ENCODE peak calls at places on chromosomes 7 and 10, in ten cellular contexts. I is stomach; Z is kidney epithelial cell; K is CD8-positive, alpha-beta T cell; J is thoracic aorta; M is left ventricle myocardium inferior; W is transverse colon; B is mammary epithelial cell; P is neuronal stem cell; C is cardiac muscle cell. F is an unnamed sample. For H3K27me3, the result is how much of the 10 kb centered on the place peaks cover.

GRCh38 chr10:62020362-62020730 is 118.8 kb downstream of the ARID5B start:
- DNase-seq in Z (no peak), M (no peak), B (no peak), C (no peak), W (no peak), J (no peak), P (no peak), I (no peak), K (no peak), F (no peak)

GRCh38 chr7:19404912-19405329 is 259.7 kb upstream of the FERD3L start:
- DNase-seq in W (no peak), C (peak), I (no peak), B (peak), J (no peak), P (no peak), Z (peak), K (no peak), M (no peak), F (no peak)

GRCh38 chr7:116628971-116629586 is 42.9 kb upstream of the MET start:
- DNase-seq in C (no peak), M (no peak), I (peak), J (peak), K (no peak), W (peak), P (no peak), B (peak), Z (peak), F (no peak)

GRCh38 chr7:12389089-12389700 is 14.5 kb downstream of the VWDE start:
- DNase-seq in J (no peak), B (peak), M (no peak), P (peak), Z (peak), K (no peak), C (peak), W (peak), I (peak), F (peak)

GRCh38 chr10:15433850-15434537 is 62.9 kb upstream of the FAM171A1 start:
- DNase-seq in P (peak), I (no peak), Z (no peak), J (no peak), K (no peak), M (no peak), B (peak), W (no peak), C (peak), F (no peak)

GRCh38 chr7:42071372-42072261 is 165.4 kb downstream of the GLI3 start:
- DNase-seq in M (no peak), I (no peak), P (no peak), C (peak), Z (no peak), B (peak), J (no peak), K (no peak), W (no peak), F (no peak)

GRCh38 chr10:125011171-125011925 is 69.4 kb downstream of the ZRANB1 start:
- DNase-seq in K (no peak), J (no peak), W (no peak), P (no peak), B (no peak), C (no peak), I (no peak), M (peak), Z (no peak), F (no peak)

GRCh38 chr10:57743711-57744110 is 524.0 kb downstream of the IPMK start:
- DNase-seq in I (no peak), M (no peak), J (no peak), K (no peak), Z (no peak), B (no peak), P (no peak), W (no peak), C (no peak), F (no peak)

GRCh38 chr10:60099998-60100747 is 193.8 kb upstream of the CCDC6 start:
- DNase-seq in B (peak), Z (no peak), C (peak), P (peak), I (no peak), J (no peak), M (no peak), W (no peak), K (no peak), F (no peak)

GRCh38 chr7:157845203-157845810 is 508.5 kb downstream of the DNAJB6 start:
- DNase-seq in J (no peak), I (no peak), Z (no peak), B (no peak), C (no peak), M (no peak), W (no peak), K (no peak), P (no peak), F (no peak)

GRCh38 chr7:141551080-141551772 is at the start of gene AGK:
- DNase-seq in B (peak), P (peak), K (peak), I (peak), W (peak), M (peak), Z (no peak), J (no peak), C (peak), F (peak)

GRCh38 chr10:50248598-50248997 is 2.7 kb downstream of the ASAH2 start:
- DNase-seq in J (no peak), W (no peak), C (no peak), P (no peak), Z (no peak), I (no peak), K (no peak), M (no peak), B (no peak), F (no peak)

GRCh38 chr10:50250058-50250854 is 1.1 kb downstream of the ASAH2 start:
- DNase-seq in B (no peak), P (no peak), I (no peak), W (no peak), M (no peak), J (no peak), Z (no peak), C (no peak), K (no peak), F (no peak)

GRCh38 chr10:50251309-50251850 is at the start of gene ASAH2:
- DNase-seq in C (no peak), B (no peak), M (no peak), K (no peak), W (no peak), P (no peak), J (no peak), I (no peak), Z (no peak), F (no peak)

GRCh38 chr10:50254479-50254878 is 3.2 kb upstream of the ASAH2 start:
- DNase-seq in J (no peak), C (no peak), I (no peak), B (no peak), Z (no peak), P (no peak), M (no peak), K (no peak), W (no peak), F (no peak)
- H3K27me3 ChIP-seq in J (under half), C (under half), I (under half), B (under half), Z (under half), P (under half), M (under half), K (under half), W (under half), F (under half)

DNA sequence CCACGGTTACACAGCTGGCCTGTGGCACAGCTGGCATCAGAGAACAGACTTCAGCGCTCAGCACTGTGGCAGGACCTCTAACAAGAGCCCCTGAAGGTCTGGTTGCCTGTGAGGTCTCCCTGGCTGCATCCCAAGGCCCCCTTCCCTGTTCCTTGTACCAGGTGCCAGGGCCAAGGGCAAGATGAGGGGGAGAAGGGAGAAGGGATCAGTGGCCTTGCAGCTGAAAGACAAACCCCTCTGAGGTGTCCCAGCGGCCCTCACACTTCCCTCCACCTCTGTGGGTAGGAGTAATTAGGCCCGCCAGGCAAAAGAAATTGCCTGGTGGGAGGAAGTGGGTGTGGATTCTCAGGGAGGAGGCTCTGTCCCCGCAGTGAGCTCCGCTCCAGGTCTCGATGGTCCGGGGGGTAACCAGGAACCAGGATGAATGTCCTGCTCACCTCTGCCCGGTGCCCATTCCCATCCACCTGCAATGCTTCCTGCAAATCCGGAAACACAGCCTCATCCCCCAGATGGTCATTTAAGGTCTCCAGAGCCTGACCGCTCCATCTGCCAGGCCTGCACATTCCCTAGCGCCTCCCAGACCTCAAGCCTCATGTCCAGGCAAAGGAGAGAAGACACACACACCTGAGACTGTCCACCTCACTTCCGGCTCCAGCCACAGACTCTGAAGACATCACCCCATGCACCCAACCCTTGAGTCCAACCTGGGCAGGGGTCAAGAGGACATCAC is 22.7 kb downstream of the GRID2IP start:
- DNase-seq in P (no peak), M (no peak), W (no peak), Z (no peak), J (no peak), K (no peak), B (no peak), I (no peak), C (no peak), F (no peak)
- H3K27me3 ChIP-seq in P (half or more), M (half or more), W (half or more), Z (under half), J (under half), K (under half), B (under half), I (half or more), C (half or more), F (under half)

DNA sequence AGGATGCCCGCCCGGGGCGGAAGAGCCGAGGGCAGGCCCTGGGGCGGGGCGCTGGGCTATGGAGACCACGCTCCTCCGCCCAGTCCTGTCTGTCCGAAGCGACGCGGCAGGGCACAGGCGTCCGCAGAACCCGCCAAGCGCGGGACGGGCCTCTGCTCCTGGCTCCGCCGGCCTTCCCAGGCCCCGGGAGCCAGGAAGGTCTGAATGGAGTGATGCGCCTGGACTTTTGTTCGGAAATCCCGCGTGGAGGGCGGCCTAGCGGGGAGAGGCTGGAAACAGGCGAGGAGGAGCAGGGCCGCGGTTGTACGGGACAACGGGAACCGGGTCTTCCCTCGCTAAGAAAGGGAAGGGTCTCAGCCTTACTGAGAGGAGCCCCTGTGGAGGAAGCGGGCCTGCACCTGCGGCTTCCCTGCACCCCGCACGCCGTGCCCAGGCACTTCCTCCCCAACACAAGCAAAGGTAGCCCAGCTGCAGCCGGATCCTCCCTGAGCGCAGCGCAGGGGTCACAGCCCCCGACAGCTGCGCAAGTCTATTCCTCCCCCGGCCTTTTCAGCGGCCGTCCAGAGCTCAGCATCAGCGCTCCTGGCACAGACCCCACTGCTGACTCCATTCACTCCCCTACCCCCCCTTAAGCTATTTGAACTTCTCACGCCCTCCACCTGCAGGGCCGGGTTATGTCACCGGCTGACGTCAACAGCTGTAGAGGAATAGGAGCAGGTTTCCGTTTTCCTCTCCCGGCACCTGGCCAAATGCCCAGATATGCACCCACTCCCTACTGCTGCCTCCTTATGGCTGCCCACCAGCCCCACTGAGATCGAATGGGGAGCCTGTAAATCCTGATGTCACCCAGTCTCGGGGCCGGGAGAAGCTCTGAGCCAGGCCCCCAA is 143.2 kb upstream of the RET start:
- DNase-seq in W (peak), C (peak), B (no peak), M (no peak), I (peak), J (no peak), P (no peak), K (no peak), Z (no peak), F (peak)
- H3K27me3 ChIP-seq in W (under half), C (half or more), B (under half), M (half or more), I (under half), J (under half), P (under half), K (under half), Z (under half), F (under half)

GRCh38 chr10:76983624-76984023 is 654.0 kb downstream of the KCNMA1 start:
- DNase-seq in C (no peak), J (no peak), W (no peak), I (no peak), P (no peak), Z (no peak), M (no peak), K (no peak), B (no peak), F (no peak)
- H3K27me3 ChIP-seq in C (under half), J (under half), W (under half), I (under half), P (under half), Z (under half), M (under half), K (under half), B (under half), F (under half)

GRCh38 chr10:114852197-114852596 is 30.6 kb downstream of the FHIP2A start:
- DNase-seq in P (no peak), M (no peak), J (no peak), C (no peak), K (no peak), W (no peak), I (no peak), B (no peak), Z (no peak), F (no peak)
- H3K27me3 ChIP-seq in P (under half), M (under half), J (under half), C (under half), K (under half), W (under half), I (under half), B (under half), Z (under half), F (under half)

GRCh38 chr7:150914966-150915365 is 62.6 kb downstream of the AOC1 start:
- DNase-seq in Z (no peak), J (no peak), I (no peak), P (no peak), W (no peak), C (no peak), K (no peak), M (no peak), B (no peak), F (no peak)
- H3K27me3 ChIP-seq in Z (under half), J (under half), I (under half), P (under half), W (under half), C (under half), K (under half), M (under half), B (under half), F (under half)

DNA sequence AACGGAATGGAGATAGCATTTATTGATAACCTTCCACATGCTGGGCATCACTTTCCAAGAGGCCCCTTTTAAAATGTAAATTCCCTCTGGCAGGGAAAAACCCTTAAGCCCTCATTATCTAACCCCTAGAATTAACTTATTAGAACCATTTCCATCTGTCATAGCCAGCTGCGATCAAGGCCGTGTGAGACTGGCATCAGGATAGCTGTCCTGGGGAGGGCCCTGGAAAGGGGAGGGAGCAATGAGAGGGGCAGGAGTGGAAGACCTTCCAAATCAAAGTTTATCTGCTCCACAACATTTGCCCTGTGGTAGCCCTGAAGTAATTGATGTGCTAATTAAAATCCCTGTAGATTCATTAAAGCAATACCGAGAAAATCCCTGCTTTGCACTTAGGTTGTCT is 45.0 kb upstream of the JAZF1 start:
- DNase-seq in I (no peak), C (no peak), K (no peak), W (no peak), B (no peak), J (no peak), P (no peak), M (no peak), Z (no peak), F (no peak)
- H3K27me3 ChIP-seq in I (under half), C (under half), K (under half), W (under half), B (under half), J (under half), P (under half), M (under half), Z (under half), F (under half)